ENCODE peak calls at places on chromosomes 1 and 21, in ten cellular contexts. J, S, Z, M, K, O, E, P, U and A are unnamed samples.

GRCh38 chr1:174191255-174191906 is 32.1 kb downstream of the RABGAP1L start:
- DNase-seq in J (no peak), S (no peak), Z (peak; percentile 22), M (peak; percentile 91), K (peak; percentile 28), O (no peak), E (peak; percentile 84), P (peak; percentile 49), U (no peak), A (peak; percentile 5)

GRCh38 chr1:17023103-17023502 is 11.4 kb upstream of the ATP13A2 start:
- DNase-seq in J (no peak), S (no peak), Z (no peak), M (no peak), K (no peak), O (no peak), E (no peak), P (no peak), U (no peak), A (no peak)

GRCh38 chr1:99601709-99602403 is 44.1 kb upstream of the PALMD start:
- DNase-seq in J (no peak), S (no peak), Z (no peak), M (no peak), K (no peak), O (no peak), E (no peak), P (no peak), U (no peak), A (no peak)

GRCh38 chr1:160260436-160261382 is 1.6 kb downstream of the DCAF8 start:
- DNase-seq in J (no peak), S (peak; percentile 21), Z (peak; percentile 92), M (peak; percentile 75), K (peak; percentile 91), O (peak; percentile 5), E (peak; percentile 84), P (peak; percentile 3), U (no peak), A (peak; percentile 45)

GRCh38 chr21:15224346-15225086 is 159.7 kb upstream of the NRIP1 start:
- DNase-seq in J (no peak), S (no peak), Z (peak; percentile 98), M (peak; percentile 48), K (peak; percentile 99), O (no peak), E (peak; percentile 97), P (no peak), U (no peak), A (peak; percentile 98)

GRCh38 chr1:28313710-28314510 is 14.9 kb upstream of the MED18 start:
- DNase-seq in J (peak; percentile 52), S (no peak), Z (peak; percentile 84), M (no peak), K (peak; percentile 87), O (peak; percentile 75), E (peak; percentile 43), P (no peak), U (no peak), A (peak; percentile 85)

GRCh38 chr1:175771301-175771700 is 27.9 kb upstream of the TNR start:
- DNase-seq in J (no peak), S (no peak), Z (no peak), M (no peak), K (no peak), O (no peak), E (no peak), P (no peak), U (no peak), A (no peak)

GRCh38 chr1:170461362-170461761 is 70.6 kb upstream of the GORAB start:
- DNase-seq in J (no peak), S (no peak), Z (peak; percentile 76), M (peak; percentile 30), K (peak; percentile 24), O (no peak), E (peak; percentile 93), P (no peak), U (no peak), A (peak; percentile 4)

GRCh38 chr1:248856176-248856575 is 2.7 kb downstream of the ZNF692 start:
- DNase-seq in J (no peak), S (no peak), Z (no peak), M (no peak), K (no peak), O (no peak), E (no peak), P (no peak), U (no peak), A (no peak)

GRCh38 chr1:40382110-40382464 is 8.6 kb downstream of the SMAP2 start:
- DNase-seq in J (no peak), S (no peak), Z (peak; percentile 20), M (no peak), K (peak; percentile 45), O (no peak), E (no peak), P (no peak), U (no peak), A (no peak)

GRCh38 chr1:112855152-112855836 is 100.7 kb downstream of the SLC16A1 start:
- DNase-seq in J (no peak), S (no peak), Z (no peak), M (no peak), K (no peak), O (no peak), E (no peak), P (no peak), U (no peak), A (peak; percentile 55)

GRCh38 chr1:226602186-226603029 is 53.8 kb downstream of the STUM start:
- DNase-seq in J (peak; percentile 26), S (peak; percentile 62), Z (peak; percentile 93), M (peak; percentile 91), K (no peak), O (no peak), E (peak; percentile 94), P (no peak), U (no peak), A (peak; percentile 59)

DNA sequence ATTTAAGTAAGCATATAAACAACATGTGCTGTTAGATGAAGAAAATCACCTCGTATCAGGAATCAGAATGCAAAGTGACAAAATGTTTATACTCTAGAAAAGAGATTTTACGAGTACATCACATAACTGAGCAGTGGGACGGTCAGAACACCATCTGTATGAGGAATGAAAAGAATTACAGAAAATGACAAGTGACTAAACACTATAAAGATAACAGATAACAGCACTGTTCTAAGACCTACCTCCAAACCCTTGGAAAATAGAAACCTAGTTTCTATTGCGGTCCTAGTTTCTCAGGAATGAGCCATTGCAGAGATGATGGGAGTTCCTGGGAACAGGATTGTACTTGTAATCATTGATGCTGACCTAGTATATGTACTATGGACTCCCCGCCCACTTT is 839.4 kb upstream of the ADAMTS5 start:
- DNase-seq in J (no peak), S (no peak), Z (no peak), M (no peak), K (no peak), O (peak; percentile 7), E (no peak), P (no peak), U (no peak), A (peak; percentile 14)
- H3K4me3 ChIP-seq in J (no peak overlapping the region), S (no peak overlapping the region), Z (no peak overlapping the region), M (no peak overlapping the region), K (no peak overlapping the region), O (no peak overlapping the region), E (no peak overlapping the region), P (no peak overlapping the region), U (no peak overlapping the region), A (no peak overlapping the region)

GRCh38 chr1:165678509-165678908 is 19.9 kb downstream of the ALDH9A1 start:
- DNase-seq in J (no peak), S (no peak), Z (no peak), M (no peak), K (no peak), O (no peak), E (no peak), P (no peak), U (no peak), A (no peak)

GRCh38 chr1:165680303-165680702 is 18.1 kb downstream of the ALDH9A1 start:
- DNase-seq in J (no peak), S (no peak), Z (no peak), M (no peak), K (no peak), O (no peak), E (no peak), P (no peak), U (no peak), A (no peak)

GRCh38 chr1:165683848-165684485 is 14.4 kb downstream of the ALDH9A1 start:
- DNase-seq in J (no peak), S (no peak), Z (no peak), M (no peak), K (no peak), O (no peak), E (peak; percentile 21), P (no peak), U (no peak), A (no peak)

GRCh38 chr1:165675794-165676193 is 22.6 kb downstream of the ALDH9A1 start:
- DNase-seq in J (no peak), S (no peak), Z (no peak), M (no peak), K (peak; percentile 59), O (no peak), E (no peak), P (no peak), U (no peak), A (no peak)

GRCh38 chr1:165679282-165680036 is 18.9 kb downstream of the ALDH9A1 start:
- DNase-seq in J (no peak), S (no peak), Z (no peak), M (no peak), K (peak; percentile 19), O (no peak), E (no peak), P (no peak), U (no peak), A (no peak)
- TF ChIP-seq CTCF in J (no peak), S (no peak), Z (no peak), M (no peak), K (peak; percentile 57), O (peak; percentile 3), E (no peak), P (no peak), U (no peak), A (no peak)

DNA sequence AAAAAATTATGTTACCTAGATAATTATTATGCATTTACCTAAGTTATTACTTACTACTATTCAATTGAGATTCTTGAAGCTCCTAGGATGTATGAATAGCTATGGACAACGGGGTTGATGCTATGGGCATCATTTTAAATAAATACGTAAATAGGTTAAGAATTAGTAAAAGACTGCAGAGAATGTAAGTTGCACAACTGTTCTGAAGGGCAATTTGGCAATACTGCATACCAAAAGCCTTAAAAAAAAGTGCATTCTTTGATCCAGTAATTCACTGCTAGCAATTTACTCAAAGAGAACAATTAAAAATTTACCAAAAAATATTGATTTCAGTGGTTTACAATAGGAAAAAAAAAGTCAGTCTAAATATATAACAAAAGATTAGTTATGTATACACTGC is 3.5 kb downstream of the ARPC5 start:
- DNase-seq in J (no peak), S (no peak), Z (peak; percentile 91), M (no peak), K (no peak), O (no peak), E (peak; percentile 85), P (no peak), U (no peak), A (peak; percentile 54)
- H3K4me3 ChIP-seq in J (peak overlapping the region; percentile 97), S (peak overlapping the region; percentile 87), Z (no peak overlapping the region), M (peak overlapping the region; percentile 98), K (peak overlapping the region; percentile 93), O (no peak overlapping the region), E (peak overlapping the region; percentile 85), P (peak overlapping the region; percentile 87), U (peak overlapping the region; percentile 83), A (no peak overlapping the region)

DNA sequence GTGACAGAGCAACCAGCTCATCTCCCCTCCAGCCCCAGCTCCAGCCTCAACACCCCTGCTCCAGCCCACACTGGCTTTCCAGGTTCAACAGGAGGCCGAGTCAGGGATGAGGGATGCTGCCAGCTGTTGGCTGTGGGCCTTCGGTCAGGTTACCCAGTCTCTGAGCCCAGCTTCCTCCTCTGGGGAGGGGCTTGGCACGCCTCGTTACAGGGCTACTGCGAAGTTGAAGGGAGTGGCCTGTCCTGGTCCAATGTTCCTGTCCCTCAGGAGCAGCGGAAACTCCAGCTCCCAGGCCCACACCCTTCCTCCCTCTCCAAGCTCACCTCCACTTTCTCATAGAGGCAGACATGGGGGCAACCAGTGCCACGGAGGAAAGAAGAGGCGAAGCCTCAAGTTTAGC is 15.1 kb upstream of the TAS1R2 start:
- DNase-seq in J (peak; percentile 50), S (no peak), Z (no peak), M (no peak), K (no peak), O (no peak), E (peak; percentile 8), P (no peak), U (no peak), A (no peak)
- TF ChIP-seq CTCF in J (no peak), S (no peak), Z (no peak), M (no peak), K (no peak), O (no peak), E (no peak), P (no peak), U (no peak), A (no peak)